ENCODE peak calls at places on chromosomes 5 and 9, in nine cellular contexts. Q is hypothalamus; L is HTR-8/SVneo; R is central memory CD4-positive, alpha-beta T cell; M is CD8-positive, alpha-beta T cell; U is neural crest cell; X is endothelial cell; Y is H9; K is right lobe of liver. A is an unnamed sample.

GRCh38 chr5:133642153-133642552 is 29.8 kb upstream of the FSTL4 start:
- DNase-seq in Q (no peak), L (no peak), R (no peak), M (no peak), U (no peak), X (no peak), Y (no peak), K (no peak), A (no peak)

GRCh38 chr5:66010476-66010875 is 84.1 kb downstream of the ERBIN start:
- DNase-seq in Q (no peak), L (no peak), R (peak), M (no peak), U (no peak), X (no peak), Y (no peak), K (no peak), A (no peak)

GRCh38 chr5:10572451-10572850 is 8.6 kb downstream of the ANKRD33B start:
- DNase-seq in Q (no peak), L (no peak), R (no peak), M (no peak), U (no peak), X (no peak), Y (no peak), K (peak), A (no peak)

GRCh38 chr5:153896701-153897100 is 142.0 kb downstream of the FAM114A2 start:
- DNase-seq in Q (no peak), L (no peak), R (no peak), M (no peak), U (no peak), X (no peak), Y (no peak), K (no peak), A (no peak)

GRCh38 chr5:102216559-102217157 is 79.4 kb downstream of the SLCO4C1 start:
- DNase-seq in Q (no peak), L (no peak), R (no peak), M (no peak), U (no peak), X (no peak), Y (no peak), K (no peak), A (no peak)

GRCh38 chr5:55969956-55970355 is 24.8 kb downstream of the IL6ST start:
- DNase-seq in Q (no peak), L (no peak), R (no peak), M (no peak), U (no peak), X (no peak), Y (no peak), K (no peak), A (no peak)

GRCh38 chr5:139985733-139986132 is 57.4 kb downstream of the NRG2 start:
- DNase-seq in Q (no peak), L (peak), R (no peak), M (no peak), U (no peak), X (no peak), Y (no peak), K (no peak), A (no peak)

GRCh38 chr9:114094971-114095370 is 4.1 kb downstream of the KIF12 start:
- DNase-seq in Q (no peak), L (no peak), R (no peak), M (no peak), U (no peak), X (no peak), Y (no peak), K (peak), A (no peak)

GRCh38 chr9:126459965-126460843 is 133.6 kb downstream of the MVB12B start:
- DNase-seq in Q (no peak), L (no peak), R (no peak), M (no peak), U (no peak), X (no peak), Y (peak), K (peak), A (no peak)

GRCh38 chr5:114152656-114153360 is 209.1 kb upstream of the KCNN2 start:
- DNase-seq in Q (no peak), L (no peak), R (no peak), M (no peak), U (no peak), X (no peak), Y (no peak), K (no peak), A (no peak)

GRCh38 chr5:152505442-152506042 is 100.5 kb upstream of the NMUR2 start:
- DNase-seq in Q (peak), L (peak), R (peak), M (no peak), U (peak), X (peak), Y (peak), K (no peak), A (no peak)

GRCh38 chr5:159341914-159342313 is 11.6 kb upstream of the IL12B start:
- DNase-seq in Q (no peak), L (peak), R (peak), M (peak), U (no peak), X (no peak), Y (no peak), K (peak), A (peak)

GRCh38 chr5:69343083-69343482 is 10.5 kb upstream of the CCDC125 start:
- DNase-seq in Q (no peak), L (no peak), R (no peak), M (no peak), U (no peak), X (no peak), Y (no peak), K (no peak), A (no peak)

GRCh38 chr5:179860301-179860700 is 1.7 kb upstream of the MRNIP start:
- DNase-seq in Q (no peak), L (no peak), R (no peak), M (no peak), U (no peak), X (no peak), Y (no peak), K (no peak), A (no peak)

GRCh38 chr5:151023651-151024050 is 3.3 kb downstream of the GPX3 start:
- DNase-seq in Q (no peak), L (no peak), R (no peak), M (no peak), U (no peak), X (no peak), Y (no peak), K (no peak), A (no peak)

GRCh38 chr9:98569491-98569890 is 139.2 kb downstream of the GABBR2 start:
- DNase-seq in Q (no peak), L (no peak), R (no peak), M (no peak), U (no peak), X (no peak), Y (no peak), K (no peak), A (no peak)

GRCh38 chr9:131423171-131423581 is 29.3 kb downstream of the PRRC2B start:
- DNase-seq in Q (peak), L (peak), R (no peak), M (no peak), U (no peak), X (peak), Y (peak), K (peak), A (no peak)

GRCh38 chr5:83096660-83097334 is 19.4 kb downstream of the XRCC4 start:
- DNase-seq in Q (no peak), L (no peak), R (no peak), M (no peak), U (no peak), X (no peak), Y (no peak), K (no peak), A (no peak)

GRCh38 chr5:54616031-54616430 is 98.5 kb downstream of the SNX18 start:
- DNase-seq in Q (no peak), L (no peak), R (no peak), M (no peak), U (no peak), X (no peak), Y (no peak), K (peak), A (no peak)

GRCh38 chr5:10452768-10453331 is 11.2 kb downstream of the ROPN1L start:
- DNase-seq in Q (no peak), L (peak), R (peak), M (no peak), U (no peak), X (peak), Y (peak), K (peak), A (peak)

GRCh38 chr5:74575741-74576538 is 64.6 kb downstream of the ENC1 start:
- DNase-seq in Q (no peak), L (peak), R (peak), M (no peak), U (no peak), X (no peak), Y (no peak), K (no peak), A (peak)

GRCh38 chr9:6708732-6709131 is 49.0 kb upstream of the KDM4C start:
- DNase-seq in Q (no peak), L (no peak), R (no peak), M (no peak), U (no peak), X (no peak), Y (no peak), K (no peak), A (no peak)

GRCh38 chr9:129482521-129483466 is 138.1 kb downstream of the C9orf50 start:
- DNase-seq in Q (peak), L (peak), R (no peak), M (no peak), U (peak), X (peak), Y (no peak), K (peak), A (no peak)

GRCh38 chr9:84642618-84643017 is 26.9 kb upstream of the NTRK2 start:
- DNase-seq in Q (no peak), L (no peak), R (no peak), M (no peak), U (no peak), X (no peak), Y (no peak), K (no peak), A (no peak)

GRCh38 chr9:18857334-18857733 is 175.7 kb downstream of the SAXO1 start:
- DNase-seq in Q (no peak), L (no peak), R (no peak), M (no peak), U (no peak), X (no peak), Y (no peak), K (no peak), A (no peak)

GRCh38 chr5:149851211-149851610 is 93.4 kb downstream of the PDE6A start:
- DNase-seq in Q (no peak), L (no peak), R (no peak), M (no peak), U (no peak), X (no peak), Y (peak), K (no peak), A (no peak)

GRCh38 chr9:77751341-77752091 is 103.4 kb upstream of the GNA14 start:
- DNase-seq in Q (no peak), L (peak), R (no peak), M (no peak), U (peak), X (peak), Y (peak), K (no peak), A (no peak)

GRCh38 chr5:142686968-142687367 is 1.1 kb upstream of the FGF1 start:
- DNase-seq in Q (no peak), L (no peak), R (no peak), M (no peak), U (no peak), X (no peak), Y (no peak), K (no peak), A (no peak)

GRCh38 chr5:121500262-121500792 is 351.4 kb upstream of the FTMT start:
- DNase-seq in Q (no peak), L (no peak), R (no peak), M (no peak), U (no peak), X (no peak), Y (no peak), K (no peak), A (no peak)

GRCh38 chr5:54553659-54554207 is 36.2 kb downstream of the SNX18 start:
- DNase-seq in Q (peak), L (no peak), R (no peak), M (no peak), U (no peak), X (no peak), Y (no peak), K (no peak), A (no peak)

GRCh38 chr5:16791036-16791705 is 144.9 kb downstream of the MYO10 start:
- DNase-seq in Q (no peak), L (peak), R (peak), M (no peak), U (peak), X (peak), Y (no peak), K (no peak), A (no peak)

GRCh38 chr5:53422539-53422938 is 57.9 kb upstream of the FST start:
- DNase-seq in Q (no peak), L (no peak), R (no peak), M (no peak), U (no peak), X (no peak), Y (no peak), K (no peak), A (no peak)

GRCh38 chr9:117535439-117535838 is 120.6 kb upstream of the ASTN2 start:
- DNase-seq in Q (no peak), L (no peak), R (no peak), M (no peak), U (no peak), X (no peak), Y (peak), K (no peak), A (no peak)

GRCh38 chr5:135615581-135616260 is 36.9 kb upstream of the CXCL14 start:
- DNase-seq in Q (no peak), L (no peak), R (no peak), M (no peak), U (no peak), X (no peak), Y (peak), K (no peak), A (no peak)

GRCh38 chr9:113499876-113500497 is 36.5 kb downstream of the RGS3 start:
- DNase-seq in Q (no peak), L (no peak), R (no peak), M (no peak), U (no peak), X (no peak), Y (no peak), K (no peak), A (no peak)

GRCh38 chr9:70046274-70047070 is 2.8 kb downstream of the MAMDC2 start:
- DNase-seq in Q (no peak), L (peak), R (no peak), M (no peak), U (no peak), X (peak), Y (peak), K (no peak), A (no peak)